ENCODE peak calls at places on chromosomes 5 and 9, in five cellular contexts. One of them, this sample, is unnamed.

GRCh38 chr5:77379558-77380061 is 112.5 kb downstream of the WDR41 start:
- DNase-seq in Peyer's patch: no peak
- DNase-seq in HFFc6: no peak
- DNase-seq in fibroblast of pulmonary artery: no peak
- DNase-seq in hepatocyte: no peak
- DNase-seq in this sample: no peak

GRCh38 chr5:124071039-124071438 is 559.1 kb downstream of the CSNK1G3 start:
- DNase-seq in Peyer's patch: no peak
- DNase-seq in HFFc6: no peak
- DNase-seq in fibroblast of pulmonary artery: no peak
- DNase-seq in hepatocyte: no peak
- DNase-seq in this sample: no peak

GRCh38 chr5:178350361-178351220 is 118.0 kb upstream of the PHYKPL start:
- DNase-seq in Peyer's patch: no peak
- DNase-seq in HFFc6: no peak
- DNase-seq in fibroblast of pulmonary artery: no peak
- DNase-seq in hepatocyte: no peak
- DNase-seq in this sample: no peak

GRCh38 chr5:38780950-38781349 is 64.9 kb upstream of the OSMR start:
- DNase-seq in Peyer's patch: peak
- DNase-seq in HFFc6: peak
- DNase-seq in fibroblast of pulmonary artery: peak
- DNase-seq in hepatocyte: peak
- DNase-seq in this sample: peak

GRCh38 chr5:172820046-172820767 is 13.8 kb upstream of the ERGIC1 start:
- DNase-seq in Peyer's patch: peak
- DNase-seq in HFFc6: no peak
- DNase-seq in fibroblast of pulmonary artery: peak
- DNase-seq in hepatocyte: no peak
- DNase-seq in this sample: no peak

GRCh38 chr5:167245871-167246270 is 1045.6 kb upstream of the WWC1 start:
- DNase-seq in Peyer's patch: no peak
- DNase-seq in HFFc6: no peak
- DNase-seq in fibroblast of pulmonary artery: no peak
- DNase-seq in hepatocyte: no peak
- DNase-seq in this sample: no peak

GRCh38 chr9:136482046-136482792 is 621 bp downstream of the SEC16A start:
- DNase-seq in Peyer's patch: peak
- DNase-seq in HFFc6: peak
- DNase-seq in fibroblast of pulmonary artery: peak
- DNase-seq in hepatocyte: peak
- DNase-seq in this sample: no peak

GRCh38 chr9:77433675-77434445 is 214.3 kb downstream of the GNA14 start:
- DNase-seq in Peyer's patch: peak
- DNase-seq in HFFc6: peak
- DNase-seq in fibroblast of pulmonary artery: peak
- DNase-seq in hepatocyte: peak
- DNase-seq in this sample: peak

GRCh38 chr9:16869961-16870605 is 387 bp downstream of the BNC2 start:
- DNase-seq in Peyer's patch: no peak
- DNase-seq in HFFc6: no peak
- DNase-seq in fibroblast of pulmonary artery: peak
- DNase-seq in hepatocyte: peak
- DNase-seq in this sample: no peak

GRCh38 chr9:134384811-134385479 is 58.7 kb downstream of the RXRA start:
- DNase-seq in Peyer's patch: no peak
- DNase-seq in HFFc6: no peak
- DNase-seq in fibroblast of pulmonary artery: no peak
- DNase-seq in hepatocyte: no peak
- DNase-seq in this sample: peak

GRCh38 chr9:79682076-79682736 is 110.4 kb downstream of the TLE4 start:
- DNase-seq in Peyer's patch: no peak
- DNase-seq in HFFc6: no peak
- DNase-seq in fibroblast of pulmonary artery: peak
- DNase-seq in hepatocyte: peak
- DNase-seq in this sample: no peak

GRCh38 chr9:29220852-29221251 is 1647.6 kb upstream of the C9orf72 start:
- DNase-seq in Peyer's patch: no peak
- DNase-seq in HFFc6: no peak
- DNase-seq in fibroblast of pulmonary artery: no peak
- DNase-seq in hepatocyte: no peak
- DNase-seq in this sample: no peak
- TF ChIP-seq CTCF in Peyer's patch: no peak
- TF ChIP-seq CTCF in HFFc6: no peak
- TF ChIP-seq CTCF in fibroblast of pulmonary artery: no peak
- TF ChIP-seq CTCF in hepatocyte: no peak
- TF ChIP-seq CTCF in this sample: no peak

GRCh38 chr9:6845881-6846280 is 88.1 kb downstream of the KDM4C start:
- DNase-seq in Peyer's patch: no peak
- DNase-seq in HFFc6: peak
- DNase-seq in fibroblast of pulmonary artery: peak
- DNase-seq in hepatocyte: peak
- DNase-seq in this sample: no peak
- TF ChIP-seq CTCF in Peyer's patch: no peak
- TF ChIP-seq CTCF in HFFc6: peak
- TF ChIP-seq CTCF in fibroblast of pulmonary artery: peak
- TF ChIP-seq CTCF in hepatocyte: peak
- TF ChIP-seq CTCF in this sample: no peak

DNA sequence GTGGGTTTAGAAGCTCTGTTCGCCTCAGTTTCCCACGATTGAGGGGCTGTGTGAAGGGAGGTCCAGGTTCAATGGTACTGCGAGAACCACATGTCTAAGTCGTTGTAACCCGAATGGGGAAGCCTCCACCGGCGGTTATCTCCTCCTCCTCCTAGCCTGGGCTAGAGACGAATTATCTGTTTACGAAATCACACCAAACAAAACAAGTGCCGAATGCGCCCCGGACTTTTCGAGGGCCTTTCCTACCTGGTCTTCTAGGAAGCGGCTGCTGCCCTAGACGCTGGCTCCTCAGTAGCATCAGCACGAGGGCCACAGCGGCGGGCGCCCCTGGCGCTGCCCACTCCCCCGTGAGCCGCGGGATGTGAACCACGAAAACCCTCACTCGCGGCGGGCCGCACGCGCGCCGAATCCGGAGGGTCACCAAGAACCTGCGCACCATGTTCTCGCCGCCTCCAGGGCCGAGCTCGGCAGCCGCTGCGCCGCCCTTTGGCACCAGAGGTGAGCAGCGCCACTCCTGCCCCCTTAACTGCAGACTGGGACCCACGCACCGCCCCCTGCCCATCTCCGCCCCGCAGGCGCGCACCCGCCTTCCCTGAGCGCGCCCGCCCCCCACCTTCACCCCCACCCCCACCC is at the start of gene CDKN2A:
- DNase-seq in Peyer's patch: peak
- DNase-seq in HFFc6: peak
- DNase-seq in fibroblast of pulmonary artery: peak
- DNase-seq in hepatocyte: peak
- DNase-seq in this sample: no peak
- TF ChIP-seq CTCF in Peyer's patch: no peak
- TF ChIP-seq CTCF in HFFc6: no peak
- TF ChIP-seq CTCF in fibroblast of pulmonary artery: no peak
- TF ChIP-seq CTCF in hepatocyte: no peak
- TF ChIP-seq CTCF in this sample: no peak

GRCh38 chr5:177303925-177304391 is 359 bp downstream of the PRELID1 start:
- DNase-seq in Peyer's patch: no peak
- DNase-seq in HFFc6: no peak
- DNase-seq in fibroblast of pulmonary artery: no peak
- DNase-seq in hepatocyte: no peak
- DNase-seq in this sample: no peak

GRCh38 chr5:177302354-177303110 is 987 bp downstream of the RAB24 start:
- DNase-seq in Peyer's patch: no peak
- DNase-seq in HFFc6: no peak
- DNase-seq in fibroblast of pulmonary artery: no peak
- DNase-seq in hepatocyte: no peak
- DNase-seq in this sample: no peak

GRCh38 chr5:177304392-177305119 is 957 bp downstream of the PRELID1 start:
- DNase-seq in Peyer's patch: peak
- DNase-seq in HFFc6: no peak
- DNase-seq in fibroblast of pulmonary artery: no peak
- DNase-seq in hepatocyte: peak
- DNase-seq in this sample: no peak

GRCh38 chr5:177301503-177302165 is 1.9 kb downstream of the RAB24 start:
- DNase-seq in Peyer's patch: peak
- DNase-seq in HFFc6: no peak
- DNase-seq in fibroblast of pulmonary artery: no peak
- DNase-seq in hepatocyte: no peak
- DNase-seq in this sample: no peak

GRCh38 chr5:177303121-177303924 is at the start of the genes PRELID1 and RAB24:
- DNase-seq in Peyer's patch: peak
- DNase-seq in HFFc6: peak
- DNase-seq in fibroblast of pulmonary artery: peak
- DNase-seq in hepatocyte: peak
- DNase-seq in this sample: peak
- TF ChIP-seq CTCF in Peyer's patch: peak
- TF ChIP-seq CTCF in HFFc6: peak
- TF ChIP-seq CTCF in fibroblast of pulmonary artery: no peak
- TF ChIP-seq CTCF in hepatocyte: peak
- TF ChIP-seq CTCF in this sample: no peak

GRCh38 chr5:9373586-9373985 is 172.3 kb downstream of the SEMA5A start:
- DNase-seq in Peyer's patch: no peak
- DNase-seq in HFFc6: no peak
- DNase-seq in fibroblast of pulmonary artery: no peak
- DNase-seq in hepatocyte: no peak
- DNase-seq in this sample: no peak
- TF ChIP-seq CTCF in Peyer's patch: no peak
- TF ChIP-seq CTCF in HFFc6: no peak
- TF ChIP-seq CTCF in fibroblast of pulmonary artery: no peak
- TF ChIP-seq CTCF in hepatocyte: no peak
- TF ChIP-seq CTCF in this sample: no peak

This sample was measured in dorsolateral prefrontal cortex.